ENCODE peak calls at places on chromosomes 11 and 22, in eight cellular contexts. O, T, B, G, N, U, R and J are unnamed samples.

GRCh38 chr11:90818196-90818735 is 595.4 kb upstream of the CHORDC1 start:
- DNase-seq in O (no peak), U (no peak), G (no peak), B (no peak), R (no peak), T (no peak), N (no peak), J (no peak)

GRCh38 chr11:117226388-117227385 is 5.2 kb downstream of the PCSK7 start:
- DNase-seq in R (peak), N (peak), U (peak), T (no peak), O (peak), B (peak), G (peak), J (peak)

GRCh38 chr11:64876835-64877341 is 1.5 kb downstream of the EHD1 start:
- DNase-seq in N (no peak), T (no peak), O (no peak), B (no peak), G (peak), R (no peak), U (no peak), J (no peak)

GRCh38 chr22:23075525-23076216 is 5.4 kb downstream of the GNAZ start:
- DNase-seq in G (no peak), N (no peak), B (no peak), O (no peak), U (no peak), R (no peak), T (no peak), J (no peak)

GRCh38 chr11:105670811-105671210 is 60.9 kb downstream of the GRIA4 start:
- DNase-seq in G (peak), N (peak), B (no peak), U (no peak), R (no peak), O (no peak), T (no peak), J (no peak)

GRCh38 chr11:27626269-27626937 is 73.9 kb downstream of the BDNF start:
- DNase-seq in O (no peak), G (peak), N (no peak), R (no peak), T (no peak), B (no peak), U (no peak), J (no peak)

GRCh38 chr22:23495614-23496444 is 84.3 kb downstream of the IGLL1 start:
- DNase-seq in G (no peak), B (no peak), R (no peak), T (no peak), N (no peak), O (no peak), U (no peak), J (no peak)

GRCh38 chr22:45503816-45504702 is 1.4 kb downstream of the FBLN1 start:
- DNase-seq in B (no peak), U (peak), G (peak), N (peak), T (no peak), O (no peak), R (no peak), J (no peak)

GRCh38 chr11:1297576-1298473 is 11.6 kb downstream of the TOLLIP start:
- DNase-seq in R (no peak), B (no peak), U (no peak), N (no peak), O (no peak), G (no peak), T (no peak), J (no peak)

GRCh38 chr11:123707606-123708205 is 33.8 kb downstream of the ZNF202 start:
- DNase-seq in O (peak), N (peak), U (peak), R (peak), G (peak), T (peak), B (peak), J (peak)

GRCh38 chr22:39559456-39560105 is 11.0 kb upstream of the CACNA1I start:
- DNase-seq in T (no peak), G (no peak), N (no peak), O (peak), R (no peak), U (no peak), B (no peak), J (peak)

GRCh38 chr11:65305501-65306268 is 9.0 kb upstream of the CDC42EP2 start:
- DNase-seq in U (peak), O (no peak), G (peak), R (no peak), N (peak), T (no peak), B (no peak), J (no peak)

GRCh38 chr22:46159777-46160176 is 9.5 kb downstream of the PPARA start:
- DNase-seq in U (no peak), N (no peak), R (no peak), B (no peak), G (peak), T (no peak), O (no peak), J (no peak)

GRCh38 chr22:37079668-37080171 is 28.2 kb downstream of the KCTD17 start:
- DNase-seq in T (no peak), B (no peak), G (peak), O (peak), R (no peak), N (peak), U (peak), J (no peak)

GRCh38 chr22:19884954-19885751 is 30.5 kb upstream of the GNB1L start:
- DNase-seq in R (no peak), U (no peak), G (no peak), B (no peak), O (no peak), T (peak), N (no peak), J (no peak)

GRCh38 chr22:36881504-36882245 is 20.9 kb downstream of the NCF4 start:
- DNase-seq in O (no peak), B (no peak), G (peak), T (no peak), U (no peak), R (no peak), N (no peak), J (no peak)

GRCh38 chr11:83836883-83837654 is 550.9 kb upstream of the CCDC90B start:
- DNase-seq in R (peak), N (peak), G (peak), O (peak), U (peak), T (no peak), B (peak), J (peak)

GRCh38 chr11:46364056-46364455 is 16.8 kb downstream of the DGKZ start:
- DNase-seq in O (no peak), U (no peak), N (no peak), G (no peak), R (no peak), T (no peak), B (no peak), J (no peak)

GRCh38 chr22:40518840-40519239 is 117.7 kb downstream of the MRTFA start:
- DNase-seq in T (no peak), B (no peak), U (no peak), R (no peak), O (no peak), G (no peak), N (no peak), J (no peak)

GRCh38 chr11:86984701-86985100 is 29.5 kb upstream of the FZD4 start:
- DNase-seq in N (no peak), R (no peak), B (no peak), G (no peak), O (no peak), T (no peak), U (no peak), J (no peak)

GRCh38 chr11:69376155-69377028 is 82.4 kb downstream of the MYEOV start:
- DNase-seq in R (no peak), T (peak), U (no peak), G (no peak), O (no peak), N (no peak), B (no peak), J (no peak)

GRCh38 chr11:122746050-122746478 is 90.5 kb downstream of the UBASH3B start:
- DNase-seq in O (peak), R (peak), N (no peak), T (no peak), G (no peak), U (no peak), B (no peak), J (peak)

GRCh38 chr22:49566141-49566541 is 261.5 kb downstream of the BRD1 start:
- DNase-seq in N (no peak), B (no peak), T (no peak), G (no peak), U (no peak), O (no peak), R (no peak), J (no peak)

GRCh38 chr11:10490398-10491232 is 35.6 kb downstream of the AMPD3 start:
- DNase-seq in G (peak), U (peak), R (no peak), B (no peak), T (peak), N (peak), O (no peak), J (no peak)

GRCh38 chr11:97367406-97368083 is 977.7 kb downstream of the JRKL start:
- DNase-seq in O (no peak), N (no peak), T (no peak), U (no peak), G (no peak), B (no peak), R (no peak), J (no peak)

GRCh38 chr11:127334466-127334865 is 333.9 kb upstream of the KIRREL3 start:
- DNase-seq in N (no peak), B (no peak), U (no peak), G (no peak), O (no peak), R (no peak), T (no peak), J (no peak)

GRCh38 chr11:34648036-34648435 is 27.1 kb downstream of the EHF start:
- DNase-seq in R (no peak), B (no peak), U (no peak), N (no peak), G (no peak), O (no peak), T (no peak), J (no peak)

GRCh38 chr11:20493340-20493739 is 105.8 kb downstream of the PRMT3 start:
- DNase-seq in T (no peak), B (no peak), G (no peak), N (peak), O (no peak), R (no peak), U (no peak), J (no peak)

GRCh38 chr11:128964463-128964930 is 21.8 kb upstream of the TP53AIP1 start:
- DNase-seq in B (no peak), G (no peak), U (no peak), R (no peak), N (peak), T (no peak), O (no peak), J (no peak)

GRCh38 chr11:111384494-111384893 is 5.4 kb upstream of the POU2AF1 start:
- DNase-seq in R (no peak), T (no peak), G (no peak), O (no peak), B (no peak), N (no peak), U (no peak), J (no peak)

GRCh38 chr22:27388090-27388600 is 413.4 kb downstream of the MN1 start:
- DNase-seq in B (no peak), T (no peak), U (no peak), O (no peak), R (no peak), N (no peak), G (no peak), J (peak)